ENCODE peak calls at places on chromosomes 12 and 14, in eight cellular contexts. K is foreskin keratinocyte; D is CD4-positive, alpha-beta T cell; T is brain microvascular endothelial cell; O is tibial artery; F is SK-N-SH; Z is left lung; L is CD8-positive, alpha-beta T cell. R is an unnamed sample.
A peak's percentile ranks its signal among the peaks of the same experiment; 100 is the strongest.

GRCh38 chr12:4630262-4630661 is 18.6 kb downstream of the AKAP3 start:
- DNase-seq in K (no peak), D (no peak), T (no peak), O (no peak), F (no peak), Z (no peak), L (no peak), R (no peak)

GRCh38 chr12:43835656-43836454 is at the start of gene TMEM117:
- DNase-seq in K (peak; percentile 32), D (peak; percentile 42), T (peak; percentile 14), O (peak; percentile 69), F (peak; percentile 86), Z (peak; percentile 75), L (peak; percentile 65), R (no peak)

GRCh38 chr12:84636801-84637285 is 275.8 kb downstream of the SLC6A15 start:
- DNase-seq in K (peak; percentile 33), D (no peak), T (peak; percentile 41), O (no peak), F (no peak), Z (no peak), L (no peak), R (no peak)

GRCh38 chr12:96258451-96258933 is 64.3 kb downstream of the ELK3 start:
- DNase-seq in K (no peak), D (no peak), T (peak; percentile 82), O (peak; percentile 68), F (no peak), Z (no peak), L (peak; percentile 60), R (no peak)

GRCh38 chr14:24411468-24412454 is 13.0 kb downstream of the NYNRIN start:
- DNase-seq in K (no peak), D (no peak), T (peak; percentile 51), O (no peak), F (peak; percentile 77), Z (no peak), L (peak; percentile 35), R (no peak)

GRCh38 chr14:93114068-93114710 is 1.5 kb downstream of the ITPK1 start:
- DNase-seq in K (peak; percentile 23), D (no peak), T (no peak), O (no peak), F (no peak), Z (no peak), L (no peak), R (no peak)

GRCh38 chr12:110917961-110918360 is 2.4 kb downstream of the MYL2 start:
- DNase-seq in K (peak; percentile 47), D (no peak), T (no peak), O (no peak), F (no peak), Z (no peak), L (no peak), R (no peak)

GRCh38 chr14:39773387-39773786 is 341.2 kb upstream of the FBXO33 start:
- DNase-seq in K (no peak), D (no peak), T (no peak), O (no peak), F (no peak), Z (no peak), L (no peak), R (no peak)

GRCh38 chr12:67632005-67632404 is 16.5 kb upstream of the DYRK2 start:
- DNase-seq in K (no peak), D (no peak), T (no peak), O (no peak), F (no peak), Z (no peak), L (no peak), R (no peak)

GRCh38 chr12:104352106-104352713 is 48.7 kb downstream of the EID3 start:
- DNase-seq in K (peak; percentile 25), D (no peak), T (no peak), O (no peak), F (no peak), Z (no peak), L (no peak), R (no peak)

GRCh38 chr12:11840350-11840749 is 190.9 kb downstream of the ETV6 start:
- DNase-seq in K (no peak), D (no peak), T (no peak), O (no peak), F (no peak), Z (no peak), L (no peak), R (no peak)

GRCh38 chr12:11838403-11838802 is 188.9 kb downstream of the ETV6 start:
- DNase-seq in K (no peak), D (no peak), T (no peak), O (peak; percentile 36), F (no peak), Z (no peak), L (no peak), R (no peak)

GRCh38 chr12:11836964-11837286 is 187.5 kb downstream of the ETV6 start:
- DNase-seq in K (no peak), D (no peak), T (no peak), O (no peak), F (no peak), Z (no peak), L (no peak), R (no peak)

GRCh38 chr12:11837318-11837934 is 188.0 kb downstream of the ETV6 start:
- DNase-seq in K (no peak), D (no peak), T (no peak), O (no peak), F (no peak), Z (no peak), L (no peak), R (no peak)

GRCh38 chr12:11839093-11839641 is 189.7 kb downstream of the ETV6 start:
- DNase-seq in K (no peak), D (no peak), T (peak; percentile 33), O (peak; percentile 68), F (no peak), Z (no peak), L (no peak), R (no peak)
- H3K27ac ChIP-seq in K (no peak overlapping the region), D (no peak overlapping the region), T (no peak overlapping the region), O (peak overlapping the region; percentile 69), F (no peak overlapping the region), Z (peak overlapping the region; percentile 84), L (no peak overlapping the region), R (no peak overlapping the region)

GRCh38 chr12:32662665-32663064 is 16.4 kb upstream of the DNM1L start:
- DNase-seq in K (no peak), D (no peak), T (no peak), O (no peak), F (no peak), Z (no peak), L (no peak), R (no peak)
- H3K27ac ChIP-seq in K (no peak overlapping the region), D (no peak overlapping the region), T (no peak overlapping the region), O (no peak overlapping the region), F (no peak overlapping the region), Z (no peak overlapping the region), L (no peak overlapping the region), R (no peak overlapping the region)

GRCh38 chr12:50403001-50403440 is 2.3 kb downstream of the LARP4 start:
- DNase-seq in K (no peak), D (no peak), T (no peak), O (no peak), F (no peak), Z (no peak), L (no peak), R (no peak)
- H3K27ac ChIP-seq in K (peak overlapping the region; percentile 44), D (no peak overlapping the region), T (no peak overlapping the region), O (peak overlapping the region; percentile 87), F (no peak overlapping the region), Z (peak overlapping the region; percentile 92), L (no peak overlapping the region), R (peak overlapping the region; percentile 78)

GRCh38 chr12:13000616-13000934 is 510 bp upstream of the HEBP1 start:
- DNase-seq in K (peak; percentile 53), D (no peak), T (no peak), O (no peak), F (peak; percentile 74), Z (no peak), L (no peak), R (no peak)

GRCh38 chr12:12999959-13000615 is at the start of gene HEBP1:
- DNase-seq in K (peak; percentile 68), D (peak; percentile 98), T (peak; percentile 86), O (peak; percentile 93), F (peak; percentile 99), Z (peak; percentile 98), L (peak; percentile 98), R (peak; percentile 29)

GRCh38 chr12:13002301-13003097 is 2.4 kb upstream of the HEBP1 start:
- DNase-seq in K (no peak), D (no peak), T (no peak), O (no peak), F (no peak), Z (no peak), L (no peak), R (no peak)

GRCh38 chr12:13000935-13001724 is 1.1 kb upstream of the HEBP1 start:
- DNase-seq in K (peak; percentile 31), D (peak; percentile 24), T (no peak), O (peak; percentile 48), F (peak; percentile 93), Z (peak; percentile 64), L (peak; percentile 36), R (no peak)

DNA sequence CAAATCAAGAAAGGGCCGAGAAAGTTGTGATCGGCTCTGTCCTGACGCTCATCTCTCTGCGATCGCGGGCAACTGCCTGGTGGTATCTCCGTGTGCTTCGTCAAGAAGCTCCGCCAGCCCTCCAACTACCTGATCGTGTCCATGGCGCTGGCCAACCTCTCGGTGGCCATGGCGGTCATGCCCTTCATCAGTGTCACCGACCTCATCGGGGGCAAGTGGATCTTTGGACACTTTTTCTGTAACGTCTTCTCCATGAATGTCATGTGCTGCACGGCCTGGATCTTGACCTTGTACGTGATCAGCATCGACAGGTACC is 1.6 kb upstream of the HEBP1 start:
- DNase-seq in K (no peak), D (no peak), T (no peak), O (no peak), F (no peak), Z (no peak), L (no peak), R (no peak)
- H3K27ac ChIP-seq in K (no peak overlapping the region), D (no peak overlapping the region), T (peak overlapping the region; percentile 49), O (peak overlapping the region; percentile 90), F (no peak overlapping the region), Z (peak overlapping the region; percentile 92), L (peak overlapping the region; percentile 55), R (peak overlapping the region; percentile 79)

GRCh38 chr12:55647027-55647426 is 10.3 kb downstream of the OR10P1 start:
- DNase-seq in K (no peak), D (no peak), T (no peak), O (no peak), F (no peak), Z (no peak), L (no peak), R (no peak)
- H3K27ac ChIP-seq in K (no peak overlapping the region), D (peak overlapping the region; percentile 24), T (no peak overlapping the region), O (peak overlapping the region; percentile 45), F (no peak overlapping the region), Z (peak overlapping the region; percentile 96), L (no peak overlapping the region), R (no peak overlapping the region)